ENCODE peak calls at places on chromosomes 1 and 21, in four cellular contexts. X is ovary, Z is NCI-H1092 treated with DMSO at 0.1 percent for 48 hours, V is iris pigment epithelial cell. F is an unnamed sample.

GRCh38 chr1:188295157-188295556 is 1466.4 kb downstream of the PLA2G4A start:
- DNase-seq in X (no peak), Z (no peak), V (no peak), F (no peak)

GRCh38 chr1:245790441-245790840 is 635.7 kb downstream of the KIF26B start:
- DNase-seq in X (no peak), Z (no peak), V (peak), F (peak)

GRCh38 chr1:166069390-166069789 is 97.4 kb downstream of the FAM78B start:
- DNase-seq in X (no peak), Z (no peak), V (no peak), F (no peak)

GRCh38 chr1:201714542-201715276 is 114.2 kb upstream of the IPO9 start:
- DNase-seq in X (peak), Z (no peak), V (peak), F (peak)

GRCh38 chr1:24427469-24427862 is 11.9 kb downstream of the NIPAL3 start:
- DNase-seq in X (no peak), Z (peak), V (no peak), F (no peak)

GRCh38 chr1:93874025-93874651 is 4.9 kb downstream of the DNTTIP2 start:
- DNase-seq in X (no peak), Z (no peak), V (peak), F (peak)

GRCh38 chr1:162632743-162633326 is 571 bp downstream of the DDR2 start:
- DNase-seq in X (peak), Z (no peak), V (peak), F (peak)

GRCh38 chr21:32653326-32653901 is 41.2 kb upstream of the CFAP298 start:
- DNase-seq in X (no peak), Z (no peak), V (peak), F (peak)

GRCh38 chr1:178650950-178651461 is 74.0 kb upstream of the RALGPS2 start:
- DNase-seq in X (no peak), Z (no peak), V (peak), F (peak)

GRCh38 chr1:32962248-32962896 is 2.2 kb downstream of the RNF19B start:
- DNase-seq in X (no peak), Z (no peak), V (peak), F (peak)

GRCh38 chr1:5858844-5859407 is 133.3 kb downstream of the NPHP4 start:
- DNase-seq in X (no peak), Z (no peak), V (no peak), F (no peak)

GRCh38 chr1:155177192-155177917 is 3.7 kb downstream of the TRIM46 start:
- DNase-seq in X (no peak), Z (no peak), V (no peak), F (no peak)

GRCh38 chr21:23162213-23162946 is 2164.2 kb downstream of the NCAM2 start:
- DNase-seq in X (no peak), Z (no peak), V (peak), F (no peak)

GRCh38 chr1:7752512-7753417 is 18.3 kb upstream of the VAMP3 start:
- DNase-seq in X (peak), Z (peak), V (peak), F (peak)

GRCh38 chr1:67200755-67201154 is 34.5 kb downstream of the IL23R start:
- DNase-seq in X (no peak), Z (no peak), V (no peak), F (no peak)

GRCh38 chr1:33997127-33998047 is 133.5 kb downstream of the HMGB4 start:
- DNase-seq in X (no peak), Z (no peak), V (no peak), F (no peak)